ENCODE peak calls at places on chromosomes 7 and 10, in nine cellular contexts. O is thoracic aorta; Q is CD8-positive, alpha-beta T cell; C is PC-9; W is Panc1; L is tibial artery; B is stomach; V is OCI-LY7; Y is breast epithelium. M is an unnamed sample.

GRCh38 chr10:79105164-79105739 is 36.5 kb downstream of the ZMIZ1 start:
- DNase-seq in O (no peak), Q (no peak), C (no peak), W (no peak), L (no peak), B (no peak), V (no peak), Y (no peak), M (no peak)

GRCh38 chr10:33869089-33869488 is 534.6 kb upstream of the NRP1 start:
- DNase-seq in O (no peak), Q (no peak), C (no peak), W (no peak), L (no peak), B (no peak), V (no peak), Y (no peak), M (no peak)

GRCh38 chr7:155169498-155170065 is 99.5 kb downstream of the HTR5A start:
- DNase-seq in O (no peak), Q (no peak), C (no peak), W (no peak), L (no peak), B (no peak), V (no peak), Y (no peak), M (no peak)

GRCh38 chr10:100506596-100507356 is 12.9 kb downstream of the SEC31B start:
- DNase-seq in O (no peak), Q (no peak), C (no peak), W (no peak), L (no peak), B (no peak), V (no peak), Y (no peak), M (no peak)

GRCh38 chr10:47370015-47370767 is 13.9 kb downstream of the ZNF488 start:
- DNase-seq in O (no peak), Q (no peak), C (no peak), W (no peak), L (peak; percentile 5), B (peak; percentile 13), V (no peak), Y (peak; percentile 27), M (no peak)

GRCh38 chr10:1531883-1532597 is 205.3 kb downstream of the ADARB2 start:
- DNase-seq in O (no peak), Q (no peak), C (no peak), W (no peak), L (no peak), B (no peak), V (no peak), Y (peak; percentile 15), M (no peak)

GRCh38 chr7:158044156-158044823 is 543.3 kb downstream of the PTPRN2 start:
- DNase-seq in O (no peak), Q (no peak), C (no peak), W (no peak), L (no peak), B (no peak), V (no peak), Y (peak; percentile 38), M (no peak)

GRCh38 chr7:51587600-51587999 is 271.0 kb upstream of the COBL start:
- DNase-seq in O (no peak), Q (no peak), C (no peak), W (no peak), L (no peak), B (no peak), V (no peak), Y (no peak), M (no peak)

GRCh38 chr7:100799037-100799896 is 28.1 kb downstream of the EPHB4 start:
- DNase-seq in O (no peak), Q (peak; percentile 26), C (no peak), W (no peak), L (peak; percentile 55), B (peak; percentile 75), V (peak; percentile 48), Y (peak; percentile 70), M (peak; percentile 73)

GRCh38 chr10:16986406-16987128 is 143.0 kb downstream of the CUBN start:
- DNase-seq in O (no peak), Q (no peak), C (no peak), W (no peak), L (no peak), B (no peak), V (no peak), Y (no peak), M (no peak)

GRCh38 chr7:129522088-129522970 is 20.0 kb downstream of the SMKR1 start:
- DNase-seq in O (no peak), Q (no peak), C (no peak), W (no peak), L (no peak), B (no peak), V (no peak), Y (no peak), M (no peak)

GRCh38 chr10:11610151-11610854 is 1.1 kb downstream of the USP6NL start:
- DNase-seq in O (no peak), Q (no peak), C (no peak), W (no peak), L (no peak), B (no peak), V (peak; percentile 37), Y (no peak), M (no peak)

GRCh38 chr10:1158066-1158465 is 101.9 kb downstream of the WDR37 start:
- DNase-seq in O (no peak), Q (no peak), C (no peak), W (no peak), L (no peak), B (no peak), V (no peak), Y (no peak), M (no peak)

GRCh38 chr10:104642311-104643022 is 1.4 kb downstream of the SORCS3 start:
- DNase-seq in O (no peak), Q (no peak), C (no peak), W (no peak), L (no peak), B (no peak), V (no peak), Y (no peak), M (peak; percentile 35)
- TF ChIP-seq CTCF in O (no peak), Q (no peak), C (no peak), W (peak; percentile 18), L (no peak), B (peak; percentile 13), V (no peak), Y (no peak), M (no peak)

GRCh38 chr10:87657370-87657769 is 2.3 kb upstream of the PAPSS2 start:
- DNase-seq in O (no peak), Q (no peak), C (peak; percentile 73), W (no peak), L (peak; percentile 79), B (peak; percentile 32), V (no peak), Y (no peak), M (no peak)

GRCh38 chr10:87660484-87661133 is 931 bp downstream of the PAPSS2 start:
- DNase-seq in O (no peak), Q (no peak), C (no peak), W (no peak), L (peak; percentile 61), B (peak; percentile 40), V (no peak), Y (no peak), M (no peak)

GRCh38 chr10:87658383-87658795 is 1.3 kb upstream of the PAPSS2 start:
- DNase-seq in O (no peak), Q (no peak), C (no peak), W (no peak), L (no peak), B (no peak), V (no peak), Y (no peak), M (no peak)

GRCh38 chr10:87659571-87660483 is at the start of gene PAPSS2:
- DNase-seq in O (peak; percentile 8), Q (no peak), C (no peak), W (no peak), L (peak; percentile 70), B (peak; percentile 53), V (no peak), Y (peak; percentile 59), M (peak; percentile 83)

GRCh38 chr10:87658858-87659555 is 671 bp upstream of the PAPSS2 start:
- DNase-seq in O (no peak), Q (no peak), C (no peak), W (no peak), L (no peak), B (peak; percentile 25), V (no peak), Y (no peak), M (no peak)
- H3K4me3 ChIP-seq in O (peak overlapping the region; percentile 94), Q (no peak overlapping the region), C (no peak overlapping the region), W (peak overlapping the region; percentile 67), L (peak overlapping the region; percentile 96), B (peak overlapping the region; percentile 62), V (no peak overlapping the region), Y (peak overlapping the region; percentile 85), M (peak overlapping the region; percentile 70)

GRCh38 chr10:5932345-5932744 is 42.3 kb downstream of the FBH1 start:
- DNase-seq in O (no peak), Q (no peak), C (no peak), W (no peak), L (no peak), B (no peak), V (no peak), Y (no peak), M (no peak)

GRCh38 chr10:5933909-5934546 is 43.3 kb downstream of the IL15RA start:
- DNase-seq in O (no peak), Q (no peak), C (no peak), W (no peak), L (no peak), B (no peak), V (no peak), Y (no peak), M (no peak)

GRCh38 chr10:5938291-5938690 is 39.1 kb downstream of the IL15RA start:
- DNase-seq in O (no peak), Q (no peak), C (no peak), W (no peak), L (no peak), B (no peak), V (no peak), Y (no peak), M (no peak)

GRCh38 chr10:5937016-5937415 is 40.3 kb downstream of the IL15RA start:
- DNase-seq in O (no peak), Q (no peak), C (no peak), W (no peak), L (no peak), B (no peak), V (no peak), Y (no peak), M (no peak)

DNA sequence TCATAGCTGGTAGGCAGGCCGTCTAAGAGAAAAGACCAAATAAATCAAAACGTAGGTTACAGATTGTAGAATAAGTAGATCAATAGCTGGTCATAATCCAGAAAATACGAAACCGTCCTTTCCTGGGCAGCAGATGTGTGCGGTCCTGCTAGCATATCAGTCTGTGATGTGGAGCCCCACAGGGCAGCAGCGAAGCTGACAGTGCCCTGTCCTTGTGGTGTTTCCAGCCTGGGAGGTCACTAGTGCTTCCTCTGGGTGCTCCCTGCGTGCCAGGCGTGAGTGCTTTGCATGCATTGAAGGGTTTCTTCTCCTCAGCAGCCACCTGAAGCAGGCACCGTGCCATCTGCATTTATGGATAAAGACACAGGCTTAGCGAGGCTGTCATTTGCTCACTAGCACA is 41.7 kb downstream of the IL15RA start:
- DNase-seq in O (no peak), Q (no peak), C (no peak), W (no peak), L (no peak), B (no peak), V (no peak), Y (no peak), M (no peak)
- H3K36me3 ChIP-seq in O (peaks cover 34% of the 10 kb centered on the region), Q (peaks cover 22% of the 10 kb centered on the region), C (peaks cover 3% of the 10 kb centered on the region), W (no peaks in the 10 kb centered on the region), L (peaks cover 52% of the 10 kb centered on the region), B (peaks cover 38% of the 10 kb centered on the region), V (peaks cover 55% of the 10 kb centered on the region), Y (peaks cover 16% of the 10 kb centered on the region), M (peaks cover 12% of the 10 kb centered on the region)

GRCh38 chr10:30238836-30239235 is 110.2 kb downstream of the MTPAP start:
- DNase-seq in O (no peak), Q (no peak), C (no peak), W (no peak), L (no peak), B (no peak), V (no peak), Y (no peak), M (no peak)

GRCh38 chr10:30241422-30242110 is 107.5 kb downstream of the MTPAP start:
- DNase-seq in O (no peak), Q (no peak), C (no peak), W (no peak), L (no peak), B (no peak), V (no peak), Y (no peak), M (no peak)
- TF ChIP-seq CTCF in O (no peak), Q (no peak), C (no peak), W (peak; percentile 24), L (no peak), B (no peak), V (peak; percentile 57), Y (no peak), M (no peak)

M was measured in mucosa of descending colon.